ENCODE peak calls at places on chromosomes 13 and 19, in ten cellular contexts. S is neural progenitor cell; T is A549; L is small intestine; A is transverse colon; Z is CD8-positive, alpha-beta memory T cell; R is cardiac muscle cell; J is spleen; X is tibial nerve; V is stomach. W is an unnamed sample.

GRCh38 chr19:8194528-8195275 is 14.5 kb upstream of the CERS4 start:
- DNase-seq in S (no peak), T (no peak), L (peak; percentile 30), A (peak; percentile 50), Z (peak; percentile 76), R (no peak), J (peak; percentile 92), X (no peak), V (peak; percentile 35), W (peak; percentile 28)

GRCh38 chr13:49580980-49581680 is 4.2 kb downstream of the RCBTB1 start:
- DNase-seq in S (no peak), T (no peak), L (no peak), A (no peak), Z (no peak), R (no peak), J (no peak), X (no peak), V (no peak), W (no peak)

GRCh38 chr13:42893346-42893745 is 98.7 kb downstream of the EPSTI1 start:
- DNase-seq in S (no peak), T (no peak), L (peak; percentile 20), A (no peak), Z (no peak), R (no peak), J (no peak), X (no peak), V (no peak), W (no peak)

GRCh38 chr13:59476376-59476775 is 687.4 kb downstream of the DIAPH3 start:
- DNase-seq in S (no peak), T (no peak), L (no peak), A (no peak), Z (no peak), R (no peak), J (no peak), X (no peak), V (no peak), W (no peak)

GRCh38 chr19:6890938-6891337 is 3.6 kb downstream of the ADGRE1 start:
- DNase-seq in S (no peak), T (no peak), L (no peak), A (no peak), Z (no peak), R (no peak), J (no peak), X (no peak), V (no peak), W (no peak)

GRCh38 chr19:46022431-46023310 is at the start of gene PGLYRP1:
- DNase-seq in S (no peak), T (no peak), L (no peak), A (no peak), Z (no peak), R (no peak), J (peak; percentile 87), X (no peak), V (no peak), W (no peak)

GRCh38 chr19:53424968-53425597 is 6.7 kb upstream of the ZNF761 start:
- DNase-seq in S (peak; percentile 86), T (no peak), L (peak; percentile 70), A (peak; percentile 71), Z (peak; percentile 74), R (peak; percentile 85), J (peak; percentile 83), X (peak; percentile 36), V (peak; percentile 80), W (peak; percentile 53)

GRCh38 chr19:5336195-5336965 is 4.2 kb downstream of the PTPRS start:
- DNase-seq in S (peak; percentile 29), T (no peak), L (no peak), A (no peak), Z (no peak), R (no peak), J (no peak), X (no peak), V (no peak), W (no peak)

GRCh38 chr19:12984683-12985048 is 10.6 kb upstream of the NFIX start:
- DNase-seq in S (no peak), T (no peak), L (no peak), A (no peak), Z (no peak), R (no peak), J (no peak), X (no peak), V (no peak), W (no peak)

GRCh38 chr19:12987781-12988180 is 7.5 kb upstream of the NFIX start:
- DNase-seq in S (no peak), T (no peak), L (no peak), A (no peak), Z (no peak), R (no peak), J (no peak), X (no peak), V (no peak), W (no peak)

GRCh38 chr19:12985049-12985776 is 10.1 kb upstream of the NFIX start:
- DNase-seq in S (peak; percentile 36), T (no peak), L (peak; percentile 92), A (peak; percentile 88), Z (no peak), R (no peak), J (no peak), X (peak; percentile 80), V (peak; percentile 82), W (no peak)

GRCh38 chr19:12986726-12987125 is 8.5 kb upstream of the NFIX start:
- DNase-seq in S (no peak), T (no peak), L (no peak), A (no peak), Z (no peak), R (no peak), J (no peak), X (no peak), V (no peak), W (no peak)

DNA sequence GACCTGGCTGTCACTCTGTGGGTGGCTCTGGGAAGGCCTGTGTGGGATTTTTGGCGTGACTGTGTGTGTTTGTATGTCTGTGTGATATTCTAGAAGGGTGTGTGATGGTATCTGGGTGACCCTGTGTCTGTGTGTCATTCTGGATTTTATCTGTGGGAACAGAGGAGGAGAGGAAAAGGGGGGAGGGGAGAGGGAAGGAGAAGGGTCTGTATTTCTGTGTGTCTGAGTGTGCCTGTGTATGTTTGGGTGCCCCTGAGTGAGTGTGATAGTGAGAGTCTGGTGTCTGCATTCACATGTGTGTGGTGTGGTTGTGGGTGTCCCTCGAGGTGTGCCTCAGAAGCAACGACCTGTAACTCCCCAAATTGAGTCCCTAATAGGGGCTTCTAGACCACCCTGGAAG is 8.1 kb upstream of the NFIX start:
- DNase-seq in S (no peak), T (no peak), L (no peak), A (no peak), Z (no peak), R (no peak), J (no peak), X (no peak), V (no peak), W (no peak)
- H3K4me3 ChIP-seq in S (no peak overlapping the region), T (no peak overlapping the region), L (no peak overlapping the region), A (no peak overlapping the region), Z (no peak overlapping the region), R (no peak overlapping the region), J (no peak overlapping the region), X (no peak overlapping the region), V (no peak overlapping the region), W (no peak overlapping the region)

DNA sequence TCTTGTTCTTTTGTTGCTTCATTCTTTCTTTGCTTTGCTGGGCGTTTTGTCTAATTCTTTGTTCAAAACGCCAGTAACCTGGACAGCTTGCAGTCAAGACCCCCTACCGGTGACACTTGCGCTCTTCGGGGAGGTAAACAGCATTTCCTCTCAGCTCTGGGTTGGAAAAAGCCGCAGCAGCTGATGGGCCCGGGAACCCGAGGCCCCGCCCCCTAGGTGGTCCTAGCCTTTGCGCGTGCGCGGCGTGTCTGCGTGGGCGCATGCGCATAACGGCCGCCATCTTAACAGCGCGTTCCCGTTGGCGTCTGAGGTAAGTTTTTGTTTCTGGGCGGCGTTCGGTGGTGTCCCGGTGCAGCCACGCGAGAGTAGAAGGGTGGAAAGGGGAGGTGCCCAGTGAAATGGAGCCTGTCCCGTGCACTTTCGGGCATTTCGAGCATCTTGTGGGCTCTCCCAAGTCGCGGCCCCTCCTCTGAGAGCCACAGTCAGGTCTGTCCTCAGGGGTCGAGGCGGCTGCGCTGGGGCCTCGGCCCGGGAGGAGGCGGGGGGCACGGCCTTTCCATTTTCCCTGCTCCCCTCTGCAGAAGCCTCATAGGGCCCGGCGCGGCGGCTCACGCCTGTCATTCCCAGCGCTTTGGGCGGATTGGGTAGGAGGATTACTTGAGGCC is at the start of gene ZNF559:
- DNase-seq in S (peak; percentile 97), T (peak; percentile 61), L (peak; percentile 91), A (peak; percentile 94), Z (peak; percentile 98), R (peak; percentile 88), J (peak; percentile 97), X (peak; percentile 85), V (peak; percentile 94), W (peak; percentile 94)
- H3K9me3 ChIP-seq in S (peaks cover 17% of the 10 kb centered on the region), T (peaks cover 36% of the 10 kb centered on the region), L (no peaks in the 10 kb centered on the region), A (peaks cover 32% of the 10 kb centered on the region), Z (peaks cover 16% of the 10 kb centered on the region), R (no peaks in the 10 kb centered on the region), J (peaks cover 65% of the 10 kb centered on the region), X (peaks cover 25% of the 10 kb centered on the region), V (peaks cover 70% of the 10 kb centered on the region), W (no peaks in the 10 kb centered on the region)

DNA sequence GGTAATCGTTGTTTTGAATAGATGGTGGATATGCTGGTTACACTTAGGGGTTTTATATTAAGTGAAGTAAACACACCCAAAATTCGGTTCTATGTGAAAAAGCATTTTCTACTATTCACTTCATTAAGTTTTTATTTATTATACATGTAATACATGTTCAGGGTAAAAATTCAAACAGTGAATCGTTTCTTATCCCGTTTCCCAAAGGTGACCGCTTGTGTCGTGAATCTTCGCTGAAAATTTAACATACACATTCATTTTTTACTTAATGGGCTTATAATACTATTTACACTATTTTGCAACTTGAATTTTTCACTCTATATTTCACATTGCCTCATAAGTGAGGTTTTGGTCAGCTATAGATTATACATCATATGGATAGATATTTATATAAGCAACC is 24.5 kb downstream of the IPO5 start:
- DNase-seq in S (no peak), T (no peak), L (no peak), A (no peak), Z (no peak), R (no peak), J (no peak), X (no peak), V (no peak), W (no peak)
- H3K4me3 ChIP-seq in S (peak overlapping the region; percentile 86), T (peak overlapping the region; percentile 95), L (no peak overlapping the region), A (no peak overlapping the region), Z (no peak overlapping the region), R (peak overlapping the region; percentile 96), J (no peak overlapping the region), X (no peak overlapping the region), V (peak overlapping the region; percentile 77), W (no peak overlapping the region)

DNA sequence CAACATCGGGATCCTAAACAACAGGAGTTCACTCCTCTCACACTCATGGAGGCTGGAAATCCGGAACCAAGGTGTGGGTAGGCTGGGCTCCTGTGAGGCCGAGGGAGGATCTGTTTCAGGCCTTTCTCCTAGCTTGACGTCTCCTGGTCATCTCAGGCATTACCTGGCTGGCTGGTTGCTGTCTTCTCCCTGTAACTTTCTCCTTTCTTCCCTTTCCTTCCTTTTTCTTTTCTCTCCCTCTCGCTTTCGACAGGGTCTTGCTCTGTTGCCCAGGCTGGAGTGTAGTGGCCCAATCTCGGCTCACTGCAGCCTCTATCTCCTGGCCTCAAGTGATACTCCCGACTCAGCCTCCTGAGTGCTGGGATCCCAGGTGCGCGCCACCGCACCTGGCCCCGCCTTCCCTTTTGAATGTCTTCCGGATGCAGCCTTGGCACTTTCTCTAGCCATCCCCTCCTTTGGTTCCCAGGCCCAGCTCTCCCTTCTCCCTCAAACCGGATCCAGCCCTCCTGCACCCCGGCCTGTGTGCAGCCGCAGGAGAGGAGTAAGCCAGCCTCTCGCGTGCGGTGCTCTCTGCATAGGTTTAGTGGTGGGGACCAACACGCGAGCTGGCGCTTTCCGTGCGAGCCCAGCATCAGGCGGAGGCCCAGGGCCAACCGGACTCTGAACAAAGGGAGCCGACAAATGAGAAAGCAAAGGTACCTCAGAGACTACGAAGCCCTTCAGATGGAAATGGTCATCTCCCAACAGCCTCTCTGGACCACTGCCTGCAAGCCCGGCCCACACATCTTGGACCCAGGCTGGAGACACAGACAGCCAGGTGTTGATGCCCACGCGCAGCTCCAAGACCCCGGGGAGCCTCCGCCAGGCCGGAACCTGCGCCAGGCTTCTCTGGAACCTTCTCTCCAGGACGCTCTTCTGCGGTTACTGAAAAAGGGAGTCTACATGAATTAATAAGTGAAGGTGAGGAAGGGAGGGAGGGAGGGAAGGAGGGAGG is 16.3 kb upstream of the LATS2 start:
- DNase-seq in S (no peak), T (no peak), L (no peak), A (no peak), Z (no peak), R (no peak), J (no peak), X (no peak), V (no peak), W (no peak)
- H3K9me3 ChIP-seq in S (no peaks in the 10 kb centered on the region), T (no peaks in the 10 kb centered on the region), L (no peaks in the 10 kb centered on the region), A (no peaks in the 10 kb centered on the region), Z (no peaks in the 10 kb centered on the region), R (no peaks in the 10 kb centered on the region), J (no peaks in the 10 kb centered on the region), X (no peaks in the 10 kb centered on the region), V (no peaks in the 10 kb centered on the region), W (no peaks in the 10 kb centered on the region)

W was measured in effector memory CD4-positive, alpha-beta T cell.